ENCODE peak calls at places on chromosomes 6 and 20, in five cellular contexts. L is EH; E is PC-9; Z is NCI-H2107; G is activated CD8-positive, alpha-beta memory T cell treated with anti-CD3 and anti-CD28 coated beads for 24 hours. A is an unnamed sample.

GRCh38 chr6:111260570-111261298 is 173.4 kb downstream of the SLC16A10 start:
- DNase-seq in L (peak), E (no peak), Z (no peak), G (no peak), A (no peak)

GRCh38 chr20:17806739-17807441 is 107.1 kb downstream of the BANF2 start:
- DNase-seq in L (peak), E (no peak), Z (no peak), G (no peak), A (no peak)

GRCh38 chr6:87897581-87898147 is 150.0 kb upstream of the SPACA1 start:
- DNase-seq in L (no peak), E (no peak), Z (no peak), G (no peak), A (no peak)

GRCh38 chr6:18101271-18101670 is 21.2 kb downstream of the NHLRC1 start:
- DNase-seq in L (peak), E (no peak), Z (no peak), G (no peak), A (no peak)

GRCh38 chr6:149881066-149881766 is 16.7 kb downstream of the RAET1E start:
- DNase-seq in L (no peak), E (no peak), Z (no peak), G (peak), A (no peak)

GRCh38 chr20:31602779-31603441 is 2.2 kb upstream of the ID1 start:
- DNase-seq in L (peak), E (peak), Z (no peak), G (peak), A (peak)

GRCh38 chr6:4812068-4812467 is 35.9 kb downstream of the CDYL start:
- DNase-seq in L (peak), E (no peak), Z (no peak), G (no peak), A (no peak)

GRCh38 chr6:151027936-151028838 is 162.7 kb downstream of the MTHFD1L start:
- DNase-seq in L (no peak), E (no peak), Z (no peak), G (peak), A (no peak)